ENCODE peak calls at places on chromosomes 4 and X, in nine cellular contexts. One of them, this sample, is unnamed.

GRCh38 chr4:170030121-170030520 is 3.9 kb upstream of the MFAP3L start:
- DNase-seq in activated T-cell treated with anti-CD3 and anti-CD28 coated beads for 4 hours: no peak
- DNase-seq in tibial nerve: no peak
- DNase-seq in transverse colon: no peak
- DNase-seq in uterus: no peak
- DNase-seq in thoracic aorta: no peak
- DNase-seq in GM13977: no peak
- DNase-seq in AG08395: no peak
- DNase-seq in NCI-H1105 treated with DMSO at 0.1 percent for 48 hours: no peak
- DNase-seq in this sample: no peak

GRCh38 chr4:184439856-184440592 is 34.3 kb downstream of the IRF2 start:
- DNase-seq in activated T-cell treated with anti-CD3 and anti-CD28 coated beads for 4 hours: no peak
- DNase-seq in tibial nerve: no peak
- DNase-seq in transverse colon: no peak
- DNase-seq in uterus: no peak
- DNase-seq in thoracic aorta: no peak
- DNase-seq in GM13977: no peak
- DNase-seq in AG08395: peak; percentile 38
- DNase-seq in NCI-H1105 treated with DMSO at 0.1 percent for 48 hours: no peak
- DNase-seq in this sample: no peak

GRCh38 chr4:122542411-122543236 is 78.2 kb downstream of the IL21 start:
- DNase-seq in activated T-cell treated with anti-CD3 and anti-CD28 coated beads for 4 hours: no peak
- DNase-seq in tibial nerve: no peak
- DNase-seq in transverse colon: no peak
- DNase-seq in uterus: no peak
- DNase-seq in thoracic aorta: no peak
- DNase-seq in GM13977: peak; percentile 39
- DNase-seq in AG08395: peak; percentile 35
- DNase-seq in NCI-H1105 treated with DMSO at 0.1 percent for 48 hours: no peak
- DNase-seq in this sample: no peak

GRCh38 chr4:163895369-163896005 is 401.0 kb downstream of the TMA16 start:
- DNase-seq in activated T-cell treated with anti-CD3 and anti-CD28 coated beads for 4 hours: no peak
- DNase-seq in tibial nerve: no peak
- DNase-seq in transverse colon: no peak
- DNase-seq in uterus: no peak
- DNase-seq in thoracic aorta: no peak
- DNase-seq in GM13977: no peak
- DNase-seq in AG08395: no peak
- DNase-seq in NCI-H1105 treated with DMSO at 0.1 percent for 48 hours: peak; percentile 2
- DNase-seq in this sample: no peak

GRCh38 chr4:138981930-138982390 is 33.6 kb upstream of the NOCT start:
- DNase-seq in activated T-cell treated with anti-CD3 and anti-CD28 coated beads for 4 hours: no peak
- DNase-seq in tibial nerve: peak; percentile 64
- DNase-seq in transverse colon: peak; percentile 13
- DNase-seq in uterus: peak; percentile 66
- DNase-seq in thoracic aorta: no peak
- DNase-seq in GM13977: no peak
- DNase-seq in AG08395: peak; percentile 56
- DNase-seq in NCI-H1105 treated with DMSO at 0.1 percent for 48 hours: no peak
- DNase-seq in this sample: no peak

GRCh38 chrX:10177620-10178019 is 20.8 kb downstream of the CLCN4 start:
- DNase-seq in activated T-cell treated with anti-CD3 and anti-CD28 coated beads for 4 hours: no peak
- DNase-seq in tibial nerve: no peak
- DNase-seq in transverse colon: no peak
- DNase-seq in uterus: no peak
- DNase-seq in thoracic aorta: no peak
- DNase-seq in GM13977: no peak
- DNase-seq in AG08395: no peak
- DNase-seq in NCI-H1105 treated with DMSO at 0.1 percent for 48 hours: no peak
- DNase-seq in this sample: no peak

GRCh38 chr4:138241281-138242075 is 671 bp downstream of the SLC7A11 start:
- DNase-seq in activated T-cell treated with anti-CD3 and anti-CD28 coated beads for 4 hours: no peak
- DNase-seq in tibial nerve: no peak
- DNase-seq in transverse colon: no peak
- DNase-seq in uterus: no peak
- DNase-seq in thoracic aorta: no peak
- DNase-seq in GM13977: no peak
- DNase-seq in AG08395: no peak
- DNase-seq in NCI-H1105 treated with DMSO at 0.1 percent for 48 hours: no peak
- DNase-seq in this sample: no peak

GRCh38 chr4:140003851-140004579 is 150.0 kb downstream of the MAML3 start:
- DNase-seq in activated T-cell treated with anti-CD3 and anti-CD28 coated beads for 4 hours: no peak
- DNase-seq in tibial nerve: no peak
- DNase-seq in transverse colon: no peak
- DNase-seq in uterus: no peak
- DNase-seq in thoracic aorta: no peak
- DNase-seq in GM13977: no peak
- DNase-seq in AG08395: no peak
- DNase-seq in NCI-H1105 treated with DMSO at 0.1 percent for 48 hours: peak; percentile 22
- DNase-seq in this sample: no peak

GRCh38 chrX:8323356-8323755 is 141.3 kb upstream of the VCX3B start:
- DNase-seq in activated T-cell treated with anti-CD3 and anti-CD28 coated beads for 4 hours: no peak
- DNase-seq in tibial nerve: no peak
- DNase-seq in transverse colon: no peak
- DNase-seq in uterus: no peak
- DNase-seq in thoracic aorta: no peak
- DNase-seq in GM13977: no peak
- DNase-seq in AG08395: no peak
- DNase-seq in NCI-H1105 treated with DMSO at 0.1 percent for 48 hours: no peak
- DNase-seq in this sample: no peak

GRCh38 chr4:100651499-100652165 is 133.8 kb upstream of the EMCN start:
- DNase-seq in activated T-cell treated with anti-CD3 and anti-CD28 coated beads for 4 hours: no peak
- DNase-seq in tibial nerve: no peak
- DNase-seq in transverse colon: no peak
- DNase-seq in uterus: no peak
- DNase-seq in thoracic aorta: no peak
- DNase-seq in GM13977: no peak
- DNase-seq in AG08395: no peak
- DNase-seq in NCI-H1105 treated with DMSO at 0.1 percent for 48 hours: no peak
- DNase-seq in this sample: no peak

GRCh38 chr4:40953253-40954118 is 203.7 kb downstream of the NSUN7 start:
- DNase-seq in activated T-cell treated with anti-CD3 and anti-CD28 coated beads for 4 hours: no peak
- DNase-seq in tibial nerve: no peak
- DNase-seq in transverse colon: no peak
- DNase-seq in uterus: no peak
- DNase-seq in thoracic aorta: no peak
- DNase-seq in GM13977: no peak
- DNase-seq in AG08395: peak; percentile 70
- DNase-seq in NCI-H1105 treated with DMSO at 0.1 percent for 48 hours: no peak
- DNase-seq in this sample: no peak

GRCh38 chrX:130028196-130028595 is 45.8 kb downstream of the BCORL1 start:
- DNase-seq in activated T-cell treated with anti-CD3 and anti-CD28 coated beads for 4 hours: peak; percentile 30
- DNase-seq in tibial nerve: peak; percentile 47
- DNase-seq in transverse colon: peak; percentile 51
- DNase-seq in uterus: peak; percentile 30
- DNase-seq in thoracic aorta: no peak
- DNase-seq in GM13977: no peak
- DNase-seq in AG08395: peak; percentile 47
- DNase-seq in NCI-H1105 treated with DMSO at 0.1 percent for 48 hours: no peak
- DNase-seq in this sample: no peak

GRCh38 chr4:25667931-25668557 is 12.4 kb downstream of the SLC34A2 start:
- DNase-seq in activated T-cell treated with anti-CD3 and anti-CD28 coated beads for 4 hours: no peak
- DNase-seq in tibial nerve: no peak
- DNase-seq in transverse colon: peak; percentile 11
- DNase-seq in uterus: no peak
- DNase-seq in thoracic aorta: no peak
- DNase-seq in GM13977: no peak
- DNase-seq in AG08395: no peak
- DNase-seq in NCI-H1105 treated with DMSO at 0.1 percent for 48 hours: no peak
- DNase-seq in this sample: no peak

GRCh38 chr4:26062221-26062620 is 148.2 kb downstream of the SMIM20 start:
- DNase-seq in activated T-cell treated with anti-CD3 and anti-CD28 coated beads for 4 hours: no peak
- DNase-seq in tibial nerve: no peak
- DNase-seq in transverse colon: no peak
- DNase-seq in uterus: no peak
- DNase-seq in thoracic aorta: no peak
- DNase-seq in GM13977: no peak
- DNase-seq in AG08395: peak; percentile 51
- DNase-seq in NCI-H1105 treated with DMSO at 0.1 percent for 48 hours: no peak
- DNase-seq in this sample: no peak

GRCh38 chr4:167100120-167100519 is 134.2 kb downstream of the SPOCK3 start:
- DNase-seq in activated T-cell treated with anti-CD3 and anti-CD28 coated beads for 4 hours: no peak
- DNase-seq in tibial nerve: no peak
- DNase-seq in transverse colon: no peak
- DNase-seq in uterus: no peak
- DNase-seq in thoracic aorta: no peak
- DNase-seq in GM13977: no peak
- DNase-seq in AG08395: no peak
- DNase-seq in NCI-H1105 treated with DMSO at 0.1 percent for 48 hours: peak; percentile 68
- DNase-seq in this sample: peak; percentile 0

GRCh38 chr4:2909583-2909982 is 53.6 kb downstream of the NOP14 start:
- DNase-seq in activated T-cell treated with anti-CD3 and anti-CD28 coated beads for 4 hours: no peak
- DNase-seq in tibial nerve: no peak
- DNase-seq in transverse colon: no peak
- DNase-seq in uterus: no peak
- DNase-seq in thoracic aorta: no peak
- DNase-seq in GM13977: no peak
- DNase-seq in AG08395: no peak
- DNase-seq in NCI-H1105 treated with DMSO at 0.1 percent for 48 hours: no peak
- DNase-seq in this sample: no peak

GRCh38 chrX:23822397-23822796 is 39.4 kb downstream of the SAT1 start:
- DNase-seq in activated T-cell treated with anti-CD3 and anti-CD28 coated beads for 4 hours: no peak
- DNase-seq in tibial nerve: no peak
- DNase-seq in transverse colon: peak; percentile 35
- DNase-seq in uterus: no peak
- DNase-seq in thoracic aorta: no peak
- DNase-seq in GM13977: no peak
- DNase-seq in AG08395: peak; percentile 3
- DNase-seq in NCI-H1105 treated with DMSO at 0.1 percent for 48 hours: no peak
- DNase-seq in this sample: peak; percentile 43

GRCh38 chrX:150610446-150610845 is 42.0 kb downstream of the MTM1 start:
- DNase-seq in activated T-cell treated with anti-CD3 and anti-CD28 coated beads for 4 hours: no peak
- DNase-seq in tibial nerve: no peak
- DNase-seq in transverse colon: no peak
- DNase-seq in uterus: no peak
- DNase-seq in thoracic aorta: no peak
- DNase-seq in GM13977: no peak
- DNase-seq in AG08395: no peak
- DNase-seq in NCI-H1105 treated with DMSO at 0.1 percent for 48 hours: no peak
- DNase-seq in this sample: no peak

GRCh38 chr4:155403886-155404285 is 27.1 kb upstream of the MAP9 start:
- DNase-seq in activated T-cell treated with anti-CD3 and anti-CD28 coated beads for 4 hours: no peak
- DNase-seq in tibial nerve: no peak
- DNase-seq in transverse colon: no peak
- DNase-seq in uterus: no peak
- DNase-seq in thoracic aorta: no peak
- DNase-seq in GM13977: no peak
- DNase-seq in AG08395: peak; percentile 34
- DNase-seq in NCI-H1105 treated with DMSO at 0.1 percent for 48 hours: peak; percentile 55
- DNase-seq in this sample: no peak

GRCh38 chr4:41525129-41525528 is 12.8 kb upstream of the LIMCH1 start:
- DNase-seq in activated T-cell treated with anti-CD3 and anti-CD28 coated beads for 4 hours: no peak
- DNase-seq in tibial nerve: no peak
- DNase-seq in transverse colon: no peak
- DNase-seq in uterus: no peak
- DNase-seq in thoracic aorta: no peak
- DNase-seq in GM13977: no peak
- DNase-seq in AG08395: no peak
- DNase-seq in NCI-H1105 treated with DMSO at 0.1 percent for 48 hours: no peak
- DNase-seq in this sample: no peak

GRCh38 chrX:19879742-19880378 is 7.5 kb downstream of the SH3KBP1 start:
- DNase-seq in activated T-cell treated with anti-CD3 and anti-CD28 coated beads for 4 hours: no peak
- DNase-seq in tibial nerve: no peak
- DNase-seq in transverse colon: no peak
- DNase-seq in uterus: no peak
- DNase-seq in thoracic aorta: no peak
- DNase-seq in GM13977: no peak
- DNase-seq in AG08395: no peak
- DNase-seq in NCI-H1105 treated with DMSO at 0.1 percent for 48 hours: no peak
- DNase-seq in this sample: no peak